ENCODE peak calls at places on chromosomes 4 and X, in nine cellular contexts. Q, X, U, Y, T, V, R, F and Z are unnamed samples.

GRCh38 chr4:154961263-154961662 is 180.2 kb downstream of the RBM46 start:
- DNase-seq in Q (no peak), X (no peak), U (no peak), Y (no peak), T (no peak), V (no peak), R (no peak), F (no peak), Z (no peak)

GRCh38 chr4:168540865-168541607 is 44.2 kb downstream of the PALLD start:
- DNase-seq in Q (no peak), X (no peak), U (no peak), Y (peak), T (no peak), V (no peak), R (no peak), F (no peak), Z (peak)

GRCh38 chr4:16641971-16642370 is 256.5 kb downstream of the LDB2 start:
- DNase-seq in Q (no peak), X (peak), U (no peak), Y (peak), T (no peak), V (no peak), R (no peak), F (no peak), Z (peak)

GRCh38 chr4:76836860-76837564 is 60.9 kb downstream of the SOWAHB start:
- DNase-seq in Q (no peak), X (no peak), U (no peak), Y (no peak), T (no peak), V (no peak), R (no peak), F (no peak), Z (no peak)

GRCh38 chrX:153968754-153969124 is 2.9 kb downstream of the HCFC1 start:
- DNase-seq in Q (no peak), X (no peak), U (peak), Y (peak), T (no peak), V (no peak), R (no peak), F (no peak), Z (no peak)

GRCh38 chr4:141473026-141473540 is 163.3 kb upstream of the IL15 start:
- DNase-seq in Q (no peak), X (no peak), U (no peak), Y (peak), T (no peak), V (no peak), R (no peak), F (no peak), Z (no peak)

GRCh38 chr4:35175487-35175886 is 1068.8 kb downstream of the ARAP2 start:
- DNase-seq in Q (no peak), X (no peak), U (no peak), Y (no peak), T (no peak), V (no peak), R (no peak), F (no peak), Z (no peak)

GRCh38 chr4:55554453-55555030 is 7.8 kb upstream of the CLOCK start:
- DNase-seq in Q (no peak), X (peak), U (no peak), Y (peak), T (no peak), V (no peak), R (peak), F (no peak), Z (peak)

GRCh38 chrX:139889760-139890159 is 43.1 kb downstream of the ATP11C start:
- DNase-seq in Q (no peak), X (peak), U (no peak), Y (peak), T (no peak), V (no peak), R (no peak), F (no peak), Z (peak)

GRCh38 chrX:151722241-151722846 is 6.5 kb downstream of the FATE1 start:
- DNase-seq in Q (peak), X (no peak), U (no peak), Y (peak), T (no peak), V (no peak), R (peak), F (no peak), Z (peak)